ENCODE peak calls at places on chromosomes 5 and 9, in six cellular contexts. Z, Q, K, U, A and G are unnamed samples.

GRCh38 chr5:129431406-129431805 is 28.7 kb upstream of the ADAMTS19 start:
- DNase-seq in U (no peak), Q (no peak), A (no peak), K (no peak), Z (peak; percentile 0), G (no peak)

GRCh38 chr5:21919417-21920022 is 933.6 kb downstream of the CDH12 start:
- DNase-seq in Z (peak; percentile 45), Q (peak; percentile 71), U (peak; percentile 65), K (peak; percentile 12), A (peak; percentile 45), G (peak; percentile 73)

GRCh38 chr9:109910616-109911568 is 130.9 kb downstream of the PALM2AKAP2 start:
- DNase-seq in A (no peak), Z (peak; percentile 88), K (peak; percentile 75), U (peak; percentile 86), Q (peak; percentile 76), G (peak; percentile 66)

GRCh38 chr5:54835642-54836041 is 149.8 kb downstream of the ESM1 start:
- DNase-seq in A (no peak), Q (peak; percentile 53), U (peak; percentile 40), K (peak; percentile 86), Z (peak; percentile 90), G (peak; percentile 4)

GRCh38 chr5:137667341-137667740 is 68.5 kb downstream of the KLHL3 start:
- DNase-seq in K (peak; percentile 12), A (no peak), Q (no peak), Z (peak; percentile 26), U (no peak), G (no peak)

GRCh38 chr9:86947146-86948081 is at the start of gene GAS1:
- DNase-seq in A (peak; percentile 55), Q (peak; percentile 98), Z (peak; percentile 96), U (peak; percentile 97), K (peak; percentile 89), G (peak; percentile 50)

GRCh38 chr9:33211695-33212393 is 28.1 kb upstream of the SPINK4 start:
- DNase-seq in Z (peak; percentile 38), Q (peak; percentile 58), K (no peak), A (no peak), U (no peak), G (peak; percentile 66)

GRCh38 chr5:146947181-146947941 is 68.8 kb upstream of the PPP2R2B start:
- DNase-seq in Q (no peak), A (peak; percentile 19), Z (peak; percentile 4), U (peak; percentile 27), K (no peak), G (peak; percentile 34)

GRCh38 chr5:141825836-141826560 is 52.2 kb downstream of the PCDH1 start:
- DNase-seq in K (no peak), Z (no peak), Q (peak; percentile 18), A (no peak), U (peak; percentile 48), G (peak; percentile 22)

GRCh38 chr9:137198748-137199276 is 1.7 kb downstream of the TPRN start:
- DNase-seq in Q (no peak), Z (no peak), A (no peak), U (no peak), K (no peak), G (no peak)

GRCh38 chr9:35575478-35575877 is 29.6 kb upstream of the TESK1 start:
- DNase-seq in Q (no peak), K (no peak), U (no peak), Z (no peak), A (no peak), G (no peak)

GRCh38 chr5:1057485-1057825 is 48.9 kb downstream of the NKD2 start:
- DNase-seq in Z (no peak), U (no peak), Q (no peak), K (no peak), A (no peak), G (no peak)

GRCh38 chr9:133000842-133001241 is 22.3 kb downstream of the GFI1B start:
- DNase-seq in Q (no peak), Z (no peak), A (no peak), U (no peak), K (no peak), G (no peak)

GRCh38 chr9:72665421-72665820 is 144.0 kb downstream of the TMC1 start:
- DNase-seq in Z (peak; percentile 23), A (no peak), K (peak; percentile 85), Q (no peak), U (peak; percentile 89), G (peak; percentile 19)

DNA sequence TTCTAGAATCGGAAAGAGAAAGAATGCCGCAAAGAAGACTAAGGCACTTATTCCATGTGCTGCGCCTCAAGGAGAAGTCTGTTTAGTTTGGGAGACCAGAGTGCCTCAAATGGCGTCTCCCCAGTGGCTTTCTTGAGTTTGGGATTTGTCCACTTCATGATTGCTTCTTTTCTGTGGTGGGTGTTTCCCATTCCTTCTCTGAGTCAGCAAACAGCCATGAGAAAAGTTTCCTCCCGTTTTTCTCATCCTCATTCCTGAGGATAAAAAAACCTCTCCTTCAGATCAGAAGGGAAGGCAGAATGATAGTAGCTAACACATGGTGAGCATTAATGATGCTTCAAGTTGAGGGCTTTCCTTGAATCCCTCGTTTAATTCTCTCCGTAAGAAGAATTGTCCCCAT is 275.9 kb upstream of the WWC1 start:
- DNase-seq in Q (no peak), A (no peak), U (peak; percentile 76), Z (peak; percentile 5), K (peak; percentile 72), G (no peak)
- H3K27ac ChIP-seq in Q (no peak overlapping the region), A (no peak overlapping the region), U (peak overlapping the region; percentile 60), Z (no peak overlapping the region), K (peak overlapping the region; percentile 7), G (no peak overlapping the region)

DNA sequence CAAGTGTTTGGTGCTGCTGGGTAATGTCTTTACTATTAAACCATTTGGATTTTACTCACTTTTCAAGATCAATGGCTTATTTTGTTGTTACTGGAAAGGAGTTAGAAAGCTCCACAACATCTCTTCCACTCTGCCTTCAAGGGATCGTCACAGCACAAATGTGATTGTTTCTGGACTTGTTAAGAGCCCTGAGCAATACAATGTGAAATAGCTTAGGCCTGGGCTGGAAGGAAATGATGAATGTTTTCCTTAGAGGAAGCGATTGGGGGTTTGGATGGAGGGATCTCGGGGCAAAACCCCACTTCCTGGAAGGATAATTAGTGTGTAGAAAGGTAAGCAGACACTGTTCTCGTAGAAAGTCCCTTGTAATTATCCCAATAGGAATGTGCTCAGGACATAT is 59.3 kb upstream of the MYO10 start:
- DNase-seq in U (peak; percentile 52), Q (no peak), K (peak; percentile 18), Z (no peak), A (no peak), G (no peak)
- H3K4me3 ChIP-seq in U (peak overlapping the region; percentile 28), Q (no peak overlapping the region), K (no peak overlapping the region), Z (no peak overlapping the region), A (no peak overlapping the region), G (no peak overlapping the region)

GRCh38 chr9:77507212-77507961 is 140.7 kb downstream of the GNA14 start:
- DNase-seq in A (no peak), K (peak; percentile 58), Z (no peak), U (no peak), Q (peak; percentile 48), G (no peak)
- H2AFZ ChIP-seq in A (no peak overlapping the region), K (no peak overlapping the region), Z (no peak overlapping the region), U (no peak overlapping the region), Q (no peak overlapping the region), G (no peak overlapping the region)

DNA sequence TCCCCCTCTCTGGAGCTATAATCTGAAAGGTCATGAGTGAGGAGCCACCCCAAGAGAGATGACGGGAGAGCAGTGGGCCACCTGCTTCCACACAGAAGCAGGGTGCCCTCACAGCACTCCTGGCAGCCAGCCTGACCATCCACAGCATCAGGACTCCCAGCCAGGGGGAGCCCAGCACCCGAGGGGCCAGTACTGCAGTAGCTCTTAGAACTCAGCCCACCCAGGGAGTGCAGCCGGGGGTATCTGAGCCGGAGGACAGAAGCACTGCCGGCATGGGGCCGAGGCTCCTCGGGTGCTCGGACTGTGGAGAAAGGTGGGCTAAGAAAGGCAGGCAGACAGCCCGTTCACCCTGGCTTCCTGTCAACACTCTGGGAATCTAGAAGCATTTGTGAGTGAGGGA is 25.7 kb upstream of the ASPN start:
- DNase-seq in U (no peak), Z (no peak), Q (no peak), K (no peak), A (no peak), G (no peak)
- H3K27ac ChIP-seq in U (peak overlapping the region; percentile 98), Z (no peak overlapping the region), Q (no peak overlapping the region), K (no peak overlapping the region), A (no peak overlapping the region), G (no peak overlapping the region)

GRCh38 chr5:102865171-102865509 is 110.0 kb downstream of the PAM start:
- DNase-seq in Z (peak; percentile 41), U (peak; percentile 57), A (no peak), Q (peak; percentile 36), K (peak; percentile 34), G (no peak)
- H3K4me3 ChIP-seq in Z (peak overlapping the region; percentile 56), U (peak overlapping the region; percentile 76), A (no peak overlapping the region), Q (peak overlapping the region; percentile 74), K (peak overlapping the region; percentile 97), G (peak overlapping the region; percentile 87)

DNA sequence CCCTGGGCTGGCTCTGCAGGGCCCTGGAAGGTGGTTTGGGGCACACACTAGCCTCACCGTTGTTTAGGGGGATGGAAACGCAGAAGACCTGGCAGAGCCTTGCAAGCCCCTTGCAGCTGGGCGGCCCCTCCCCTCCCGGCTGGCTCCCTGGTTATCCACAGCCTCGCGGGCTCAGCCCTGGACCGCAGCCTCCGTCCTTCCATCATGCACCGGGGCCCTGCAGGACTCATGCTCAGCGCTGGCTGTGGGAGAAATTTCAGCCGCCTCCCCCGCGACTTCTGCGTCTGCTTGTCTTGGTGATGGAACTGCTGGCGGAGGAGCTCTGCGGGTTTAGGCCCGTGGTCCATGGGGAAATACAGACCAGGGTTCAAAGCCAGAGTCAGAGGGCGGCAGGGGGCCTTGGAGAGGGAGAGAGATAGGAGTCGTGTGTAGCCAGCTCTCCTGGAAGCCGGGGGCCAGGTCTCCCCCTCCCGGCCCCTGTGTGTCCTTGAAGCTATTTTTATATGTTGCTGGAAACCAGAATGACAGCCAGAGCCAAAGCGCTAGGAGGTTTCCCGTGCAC is 75.8 kb upstream of the IER5L start:
- DNase-seq in A (no peak), U (no peak), Z (no peak), Q (no peak), K (no peak), G (no peak)
- H2AFZ ChIP-seq in A (no peak overlapping the region), U (no peak overlapping the region), Z (peak overlapping the region; percentile 79), Q (no peak overlapping the region), K (peak overlapping the region; percentile 46), G (no peak overlapping the region)

GRCh38 chr5:109347252-109347888 is 62.4 kb downstream of the PJA2 start:
- DNase-seq in U (peak; percentile 3), Z (no peak), Q (no peak), A (no peak), K (no peak), G (no peak)
- H3K27ac ChIP-seq in U (no peak overlapping the region), Z (no peak overlapping the region), Q (no peak overlapping the region), A (no peak overlapping the region), K (no peak overlapping the region), G (no peak overlapping the region)

DNA sequence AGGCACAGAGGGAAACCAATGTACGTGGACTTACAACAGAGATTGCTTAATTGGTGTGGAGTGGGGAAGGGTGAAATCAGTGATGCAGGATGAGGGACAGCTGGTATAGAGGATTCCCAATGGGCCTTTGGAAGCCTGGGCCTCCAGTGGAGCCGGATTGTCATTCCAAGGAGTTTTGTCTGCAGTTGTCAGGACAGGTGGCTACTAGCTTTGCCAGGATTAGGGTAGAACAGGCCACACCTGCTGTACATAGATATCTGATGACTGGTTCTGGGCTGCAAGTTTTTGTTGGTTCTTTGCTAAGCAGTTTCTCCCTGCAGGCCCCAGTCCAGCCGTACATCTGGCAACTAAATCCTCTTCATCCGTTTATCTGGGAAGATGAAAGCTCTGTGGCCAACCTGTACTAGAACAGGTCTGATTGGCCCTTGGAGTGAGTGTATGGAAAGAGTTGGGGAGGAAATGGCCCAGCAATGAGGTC is 4.3 kb downstream of the SKP2 start:
- DNase-seq in A (no peak), U (peak; percentile 53), Z (peak; percentile 60), K (peak; percentile 63), Q (peak; percentile 55), G (no peak)
- H3K4me3 ChIP-seq in A (no peak overlapping the region), U (no peak overlapping the region), Z (no peak overlapping the region), K (no peak overlapping the region), Q (no peak overlapping the region), G (no peak overlapping the region)